ENCODE peak calls at places on chromosomes 11 and 22, in five cellular contexts. One of them, this sample, is unnamed.

GRCh38 chr11:83816572-83817187 is 530.5 kb upstream of the CCDC90B start:
- DNase-seq in mucosa of descending colon: no peak
- DNase-seq in fibroblast of pulmonary artery: peak
- DNase-seq in dorsolateral prefrontal cortex: no peak
- DNase-seq in colonic mucosa: no peak
- DNase-seq in this sample: no peak

GRCh38 chr22:24601217-24602104 is 1.5 kb upstream of the GGT1 start:
- DNase-seq in mucosa of descending colon: peak
- DNase-seq in fibroblast of pulmonary artery: no peak
- DNase-seq in dorsolateral prefrontal cortex: no peak
- DNase-seq in colonic mucosa: peak
- DNase-seq in this sample: no peak

GRCh38 chr11:27471067-27471587 is 1.5 kb downstream of the LGR4 start:
- DNase-seq in mucosa of descending colon: peak
- DNase-seq in fibroblast of pulmonary artery: no peak
- DNase-seq in dorsolateral prefrontal cortex: no peak
- DNase-seq in colonic mucosa: peak
- DNase-seq in this sample: no peak

GRCh38 chr11:128520886-128521696 is 66.3 kb downstream of the ETS1 start:
- DNase-seq in mucosa of descending colon: peak
- DNase-seq in fibroblast of pulmonary artery: no peak
- DNase-seq in dorsolateral prefrontal cortex: no peak
- DNase-seq in colonic mucosa: no peak
- DNase-seq in this sample: no peak

GRCh38 chr11:35488117-35488516 is 37.3 kb downstream of the PAMR1 start:
- DNase-seq in mucosa of descending colon: no peak
- DNase-seq in fibroblast of pulmonary artery: peak
- DNase-seq in dorsolateral prefrontal cortex: no peak
- DNase-seq in colonic mucosa: no peak
- DNase-seq in this sample: no peak

GRCh38 chr22:45564349-45565030 is 61.8 kb downstream of the FBLN1 start:
- DNase-seq in mucosa of descending colon: peak
- DNase-seq in fibroblast of pulmonary artery: no peak
- DNase-seq in dorsolateral prefrontal cortex: no peak
- DNase-seq in colonic mucosa: no peak
- DNase-seq in this sample: no peak

GRCh38 chr11:1337647-1338007 is 28.2 kb upstream of the TOLLIP start:
- DNase-seq in mucosa of descending colon: no peak
- DNase-seq in fibroblast of pulmonary artery: no peak
- DNase-seq in dorsolateral prefrontal cortex: no peak
- DNase-seq in colonic mucosa: peak
- DNase-seq in this sample: no peak

GRCh38 chr11:92762175-92762574 is 207.3 kb upstream of the MTNR1B start:
- DNase-seq in mucosa of descending colon: no peak
- DNase-seq in fibroblast of pulmonary artery: no peak
- DNase-seq in dorsolateral prefrontal cortex: no peak
- DNase-seq in colonic mucosa: no peak
- DNase-seq in this sample: no peak

GRCh38 chr22:28791841-28792490 is 8.4 kb downstream of the XBP1 start:
- DNase-seq in mucosa of descending colon: no peak
- DNase-seq in fibroblast of pulmonary artery: no peak
- DNase-seq in dorsolateral prefrontal cortex: no peak
- DNase-seq in colonic mucosa: no peak
- DNase-seq in this sample: no peak

GRCh38 chr11:75667268-75667830 is 1.5 kb downstream of the MAP6 start:
- DNase-seq in mucosa of descending colon: peak
- DNase-seq in fibroblast of pulmonary artery: peak
- DNase-seq in dorsolateral prefrontal cortex: peak
- DNase-seq in colonic mucosa: no peak
- DNase-seq in this sample: peak

DNA sequence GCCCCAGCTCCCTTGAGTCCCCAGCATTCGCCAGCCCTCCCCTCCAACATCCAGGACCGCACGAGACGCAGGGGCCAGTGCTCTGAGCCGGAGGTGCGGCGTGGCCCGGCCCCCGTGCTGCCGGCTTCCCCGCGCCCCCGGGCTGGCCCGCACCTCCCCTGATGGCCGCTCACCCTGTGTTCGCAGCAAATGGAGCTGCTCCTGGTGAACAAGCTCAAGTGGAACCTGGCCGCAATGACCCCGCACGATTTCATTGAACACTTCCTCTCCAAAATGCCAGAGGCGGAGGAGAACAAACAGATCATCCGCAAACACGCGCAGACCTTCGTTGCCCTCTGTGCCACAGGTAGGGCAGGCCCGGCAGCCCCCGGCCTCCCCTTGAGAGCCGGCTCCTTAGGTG is 2.7 kb downstream of the CCND1 start:
- DNase-seq in mucosa of descending colon: no peak
- DNase-seq in fibroblast of pulmonary artery: no peak
- DNase-seq in dorsolateral prefrontal cortex: no peak
- DNase-seq in colonic mucosa: no peak
- DNase-seq in this sample: no peak
- H3K4me3 ChIP-seq in mucosa of descending colon: no peak
- H3K4me3 ChIP-seq in fibroblast of pulmonary artery: peak
- H3K4me3 ChIP-seq in dorsolateral prefrontal cortex: peak
- H3K4me3 ChIP-seq in colonic mucosa: peak
- H3K4me3 ChIP-seq in this sample: peak

DNA sequence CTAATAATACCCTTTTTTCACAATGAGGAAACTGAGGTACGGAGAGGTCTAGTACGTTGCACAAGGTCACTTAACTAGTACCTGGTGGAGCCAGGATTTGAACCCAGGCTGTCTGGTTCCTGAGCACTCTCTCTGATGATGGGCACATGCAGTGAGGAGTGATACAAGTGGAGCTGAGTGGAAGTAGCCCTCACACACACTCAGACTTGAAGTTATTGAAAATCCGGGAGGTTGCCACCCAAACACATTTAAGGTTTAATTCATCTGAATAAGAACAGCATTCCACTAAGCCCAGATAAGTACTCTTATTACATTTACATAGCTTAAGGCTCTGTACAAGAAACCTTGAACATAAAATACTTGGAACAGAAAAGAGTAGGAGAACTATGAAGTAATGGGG is 4.8 kb downstream of the GRAP2 start:
- DNase-seq in mucosa of descending colon: no peak
- DNase-seq in fibroblast of pulmonary artery: no peak
- DNase-seq in dorsolateral prefrontal cortex: no peak
- DNase-seq in colonic mucosa: no peak
- DNase-seq in this sample: peak
- H3K4me3 ChIP-seq in mucosa of descending colon: no peak
- H3K4me3 ChIP-seq in fibroblast of pulmonary artery: no peak
- H3K4me3 ChIP-seq in dorsolateral prefrontal cortex: no peak
- H3K4me3 ChIP-seq in colonic mucosa: no peak
- H3K4me3 ChIP-seq in this sample: no peak

GRCh38 chr11:120512727-120513435 is 1.3 kb downstream of the GRIK4 start:
- DNase-seq in mucosa of descending colon: no peak
- DNase-seq in fibroblast of pulmonary artery: no peak
- DNase-seq in dorsolateral prefrontal cortex: peak
- DNase-seq in colonic mucosa: no peak
- DNase-seq in this sample: no peak
- H3K4me3 ChIP-seq in mucosa of descending colon: no peak
- H3K4me3 ChIP-seq in fibroblast of pulmonary artery: no peak
- H3K4me3 ChIP-seq in dorsolateral prefrontal cortex: peak
- H3K4me3 ChIP-seq in colonic mucosa: no peak
- H3K4me3 ChIP-seq in this sample: no peak

GRCh38 chr22:17093081-17093480 is 8.3 kb downstream of the IL17RA start:
- DNase-seq in mucosa of descending colon: no peak
- DNase-seq in fibroblast of pulmonary artery: no peak
- DNase-seq in dorsolateral prefrontal cortex: no peak
- DNase-seq in colonic mucosa: no peak
- DNase-seq in this sample: no peak

GRCh38 chr22:17087176-17088131 is 2.7 kb downstream of the IL17RA start:
- DNase-seq in mucosa of descending colon: no peak
- DNase-seq in fibroblast of pulmonary artery: peak
- DNase-seq in dorsolateral prefrontal cortex: no peak
- DNase-seq in colonic mucosa: no peak
- DNase-seq in this sample: no peak

GRCh38 chr22:17086750-17087149 is 1.9 kb downstream of the IL17RA start:
- DNase-seq in mucosa of descending colon: no peak
- DNase-seq in fibroblast of pulmonary artery: no peak
- DNase-seq in dorsolateral prefrontal cortex: no peak
- DNase-seq in colonic mucosa: no peak
- DNase-seq in this sample: no peak

GRCh38 chr22:17091851-17092250 is 7.1 kb downstream of the IL17RA start:
- DNase-seq in mucosa of descending colon: no peak
- DNase-seq in fibroblast of pulmonary artery: no peak
- DNase-seq in dorsolateral prefrontal cortex: no peak
- DNase-seq in colonic mucosa: no peak
- DNase-seq in this sample: no peak

DNA sequence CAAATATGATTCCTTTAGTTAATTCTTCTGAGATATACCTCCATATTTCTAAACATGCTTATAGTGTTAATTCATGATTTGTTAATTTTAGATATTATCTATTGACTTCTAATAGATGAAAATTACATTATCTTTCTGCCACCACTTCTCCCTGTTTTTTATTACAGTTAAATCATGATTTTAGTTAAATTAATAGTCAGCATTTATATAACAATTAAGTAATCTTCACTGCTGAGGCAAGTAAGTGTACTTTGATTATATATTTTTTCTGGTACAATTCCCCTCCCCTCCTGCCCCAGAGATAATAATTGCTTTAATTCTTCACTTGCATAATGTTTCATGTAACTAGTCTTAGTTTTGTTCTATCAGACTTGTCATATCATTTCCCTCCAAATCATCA is 5.8 kb downstream of the IL17RA start:
- DNase-seq in mucosa of descending colon: no peak
- DNase-seq in fibroblast of pulmonary artery: no peak
- DNase-seq in dorsolateral prefrontal cortex: no peak
- DNase-seq in colonic mucosa: no peak
- DNase-seq in this sample: no peak
- H3K4me3 ChIP-seq in mucosa of descending colon: no peak
- H3K4me3 ChIP-seq in fibroblast of pulmonary artery: no peak
- H3K4me3 ChIP-seq in dorsolateral prefrontal cortex: no peak
- H3K4me3 ChIP-seq in colonic mucosa: no peak
- H3K4me3 ChIP-seq in this sample: no peak

This sample was measured in HAP-1.